ENCODE peak calls at places on chromosomes 1 and 21, in seven cellular contexts. Z is tibial artery; O is CD4-positive, CD25-positive, alpha-beta regulatory T cell; Q is cardiac fibroblast; I is ascending aorta; N is left ventricle myocardium inferior; U is HFF-Myc. P is an unnamed sample.

GRCh38 chr21:33975548-33976081 is 60.0 kb upstream of the ATP5PO start:
- DNase-seq in Z (no peak), O (no peak), Q (no peak), I (peak; percentile 14), N (no peak), U (no peak), P (no peak)

GRCh38 chr21:16624468-16625102 is 888.3 kb upstream of the CXADR start:
- DNase-seq in Z (no peak), O (no peak), Q (no peak), I (no peak), N (no peak), U (no peak), P (no peak)

GRCh38 chr1:52191395-52191965 is 49.6 kb downstream of the ZFYVE9 start:
- DNase-seq in Z (no peak), O (no peak), Q (no peak), I (no peak), N (no peak), U (no peak), P (no peak)

GRCh38 chr1:21097744-21098143 is 79.0 kb downstream of the EIF4G3 start:
- DNase-seq in Z (no peak), O (no peak), Q (no peak), I (no peak), N (no peak), U (no peak), P (no peak)

GRCh38 chr1:150567341-150567716 is 12.1 kb downstream of the MCL1 start:
- DNase-seq in Z (no peak), O (peak; percentile 85), Q (peak; percentile 69), I (no peak), N (no peak), U (no peak), P (no peak)

GRCh38 chr1:21754583-21754982 is 28.4 kb downstream of the USP48 start:
- DNase-seq in Z (no peak), O (no peak), Q (no peak), I (no peak), N (no peak), U (no peak), P (no peak)

GRCh38 chr21:26169611-26170470 is 729 bp downstream of the APP start:
- DNase-seq in Z (peak; percentile 75), O (peak; percentile 16), Q (peak; percentile 70), I (no peak), N (peak; percentile 69), U (no peak), P (no peak)

GRCh38 chr1:183209533-183210158 is 23.6 kb downstream of the LAMC2 start:
- DNase-seq in Z (no peak), O (no peak), Q (peak; percentile 77), I (no peak), N (no peak), U (peak; percentile 62), P (peak; percentile 83)

GRCh38 chr21:32574946-32575925 is 10.1 kb downstream of the TCP10L start:
- DNase-seq in Z (no peak), O (no peak), Q (no peak), I (no peak), N (no peak), U (no peak), P (no peak)

GRCh38 chr1:154807048-154807591 is 63.0 kb downstream of the KCNN3 start:
- DNase-seq in Z (no peak), O (no peak), Q (no peak), I (no peak), N (no peak), U (no peak), P (no peak)

GRCh38 chr1:99573431-99574217 is 72.3 kb upstream of the PALMD start:
- DNase-seq in Z (no peak), O (no peak), Q (no peak), I (no peak), N (peak; percentile 25), U (no peak), P (no peak)

GRCh38 chr1:30403061-30403645 is 320.2 kb downstream of the MATN1 start:
- DNase-seq in Z (peak; percentile 54), O (no peak), Q (no peak), I (no peak), N (no peak), U (no peak), P (no peak)

GRCh38 chr1:15680614-15681345 is 3.3 kb upstream of the PLEKHM2 start:
- DNase-seq in Z (no peak), O (no peak), Q (peak; percentile 89), I (no peak), N (no peak), U (no peak), P (peak; percentile 96)

GRCh38 chr1:30197616-30197934 is 525.8 kb downstream of the MATN1 start:
- DNase-seq in Z (no peak), O (no peak), Q (peak; percentile 18), I (no peak), N (no peak), U (no peak), P (no peak)

GRCh38 chr1:3676581-3677410 is 24.5 kb downstream of the TP73 start:
- DNase-seq in Z (no peak), O (no peak), Q (no peak), I (no peak), N (no peak), U (no peak), P (no peak)

GRCh38 chr1:54172614-54173312 is 20.0 kb upstream of the CDCP2 start:
- DNase-seq in Z (no peak), O (no peak), Q (peak; percentile 62), I (no peak), N (no peak), U (no peak), P (no peak)

GRCh38 chr1:12475158-12475934 is 142.7 kb downstream of the DHRS3 start:
- DNase-seq in Z (no peak), O (no peak), Q (no peak), I (no peak), N (no peak), U (no peak), P (no peak)

GRCh38 chr1:226510453-226510852 is 38.1 kb upstream of the STUM start:
- DNase-seq in Z (no peak), O (no peak), Q (peak; percentile 20), I (no peak), N (no peak), U (peak; percentile 1), P (no peak)

GRCh38 chr1:230287674-230288315 is 138.3 kb downstream of the PGBD5 start:
- DNase-seq in Z (no peak), O (no peak), Q (no peak), I (no peak), N (no peak), U (no peak), P (no peak)

GRCh38 chr1:222043444-222044292 is 301.8 kb upstream of the DUSP10 start:
- DNase-seq in Z (no peak), O (no peak), Q (peak; percentile 97), I (no peak), N (no peak), U (peak; percentile 36), P (peak; percentile 83)

GRCh38 chr1:9239622-9240401 is 5.2 kb downstream of the H6PD start:
- DNase-seq in Z (no peak), O (peak; percentile 24), Q (peak; percentile 90), I (no peak), N (peak; percentile 59), U (peak; percentile 50), P (no peak)

GRCh38 chr1:94319319-94320180 is 82.2 kb upstream of the ARHGAP29 start:
- DNase-seq in Z (no peak), O (no peak), Q (no peak), I (no peak), N (no peak), U (no peak), P (no peak)

GRCh38 chr1:159705251-159705910 is 9.0 kb downstream of the CRP start:
- DNase-seq in Z (no peak), O (no peak), Q (no peak), I (no peak), N (no peak), U (no peak), P (no peak)

GRCh38 chr1:37930246-37931142 is 16.4 kb downstream of the INPP5B start:
- DNase-seq in Z (no peak), O (peak; percentile 24), Q (peak; percentile 14), I (no peak), N (peak; percentile 34), U (no peak), P (no peak)
- H3K4me3 ChIP-seq in Z (peak overlapping the region; percentile 72), O (peak overlapping the region; percentile 84), Q (peak overlapping the region; percentile 68), I (peak overlapping the region; percentile 82), N (peak overlapping the region; percentile 89), U (peak overlapping the region; percentile 65), P (peak overlapping the region; percentile 46)

DNA sequence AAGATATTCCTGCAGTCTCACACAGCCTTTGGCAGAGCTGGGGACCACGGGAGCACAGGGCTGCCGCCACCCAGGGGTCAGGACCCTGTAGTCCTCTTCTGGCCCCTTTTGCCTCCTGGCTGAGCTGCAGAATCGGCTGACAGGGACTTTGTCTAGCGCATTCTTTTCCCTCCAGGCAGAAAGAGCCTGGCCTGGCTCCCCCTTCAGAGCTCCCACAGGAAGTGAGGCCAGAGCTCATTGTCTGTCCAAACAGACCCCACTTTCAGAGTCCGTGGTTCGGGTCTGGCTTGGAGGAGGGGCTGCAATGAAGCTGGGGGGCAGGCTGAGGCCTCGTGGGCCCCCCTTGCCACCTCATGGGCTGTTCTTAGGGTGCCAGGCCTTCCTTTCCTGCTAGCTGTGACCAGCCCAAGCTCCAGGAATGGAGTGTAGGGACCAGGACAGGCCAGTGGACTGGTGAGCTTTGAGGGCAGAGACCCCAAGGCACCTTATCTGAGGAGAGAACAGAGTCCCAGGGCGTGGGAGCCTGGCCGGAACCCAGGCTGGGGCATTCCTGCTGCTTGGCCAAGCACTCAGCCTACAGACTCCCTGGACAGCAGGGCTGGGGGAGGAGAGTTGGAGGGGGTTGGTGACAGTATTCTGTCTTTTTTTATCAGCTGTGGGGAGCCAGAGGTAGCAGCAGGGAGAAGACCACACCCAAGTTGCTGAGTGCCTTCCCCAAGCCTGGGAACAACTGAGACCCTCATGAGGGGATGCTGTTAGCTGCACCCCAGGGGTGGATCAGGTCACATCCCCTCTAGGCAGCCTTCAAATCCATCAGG is 4.7 kb downstream of the CELSR2 start:
- DNase-seq in Z (no peak), O (no peak), Q (peak; percentile 38), I (no peak), N (no peak), U (no peak), P (no peak)
- H3K4me3 ChIP-seq in Z (peak overlapping the region; percentile 12), O (no peak overlapping the region), Q (no peak overlapping the region), I (no peak overlapping the region), N (peak overlapping the region; percentile 9), U (no peak overlapping the region), P (no peak overlapping the region)

GRCh38 chr1:184482113-184482512 is 95.3 kb downstream of the C1orf21 start:
- DNase-seq in Z (peak; percentile 86), O (no peak), Q (peak; percentile 62), I (no peak), N (peak; percentile 75), U (no peak), P (no peak)
- H3K4me3 ChIP-seq in Z (no peak overlapping the region), O (no peak overlapping the region), Q (no peak overlapping the region), I (no peak overlapping the region), N (no peak overlapping the region), U (no peak overlapping the region), P (no peak overlapping the region)

GRCh38 chr1:40314721-40315238 is 2.3 kb downstream of the COL9A2 start:
- DNase-seq in Z (no peak), O (no peak), Q (no peak), I (no peak), N (no peak), U (no peak), P (no peak)

GRCh38 chr1:40315239-40315794 is 1.8 kb downstream of the COL9A2 start:
- DNase-seq in Z (peak; percentile 92), O (peak; percentile 85), Q (peak; percentile 92), I (peak; percentile 33), N (peak; percentile 79), U (peak; percentile 46), P (peak; percentile 12)

GRCh38 chr1:40313329-40313957 is 3.6 kb downstream of the COL9A2 start:
- DNase-seq in Z (no peak), O (no peak), Q (peak; percentile 35), I (no peak), N (no peak), U (no peak), P (no peak)

GRCh38 chr1:40312238-40313205 is 4.6 kb downstream of the COL9A2 start:
- DNase-seq in Z (no peak), O (no peak), Q (no peak), I (no peak), N (peak; percentile 45), U (no peak), P (no peak)

GRCh38 chr1:40313958-40314720 is 2.9 kb downstream of the COL9A2 start:
- DNase-seq in Z (no peak), O (no peak), Q (no peak), I (no peak), N (no peak), U (no peak), P (no peak)
- H3K4me3 ChIP-seq in Z (no peak overlapping the region), O (no peak overlapping the region), Q (no peak overlapping the region), I (no peak overlapping the region), N (no peak overlapping the region), U (no peak overlapping the region), P (no peak overlapping the region)

P was measured in BJ.